ENCODE peak calls at places on chromosomes 1 and 21, in five cellular contexts. S, T, G, E and J are unnamed samples.

GRCh38 chr1:65431111-65431705 is 10.7 kb downstream of the LEPR start:
- ATAC-seq in T (no peak), E (no peak), S (no peak), G (peak; percentile 49), J (no peak)

GRCh38 chr1:52119722-52120121 is 22.2 kb upstream of the ZFYVE9 start:
- ATAC-seq in S (no peak), E (no peak), G (no peak), T (no peak), J (no peak)

GRCh38 chr1:33140153-33141149 is 41.4 kb downstream of the TRIM62 start:
- ATAC-seq in S (no peak), E (no peak), T (peak; percentile 47), G (peak; percentile 8), J (no peak)

GRCh38 chr1:55632906-55633305 is 417.7 kb upstream of the USP24 start:
- ATAC-seq in E (no peak), T (no peak), S (no peak), G (no peak), J (no peak)

GRCh38 chr1:154568165-154568815 is 712 bp downstream of the CHRNB2 start:
- ATAC-seq in G (no peak), S (no peak), T (peak; percentile 15), E (no peak), J (no peak)

GRCh38 chr1:200445213-200445612 is 35.4 kb upstream of the ZNF281 start:
- ATAC-seq in E (no peak), G (no peak), T (peak; percentile 82), S (peak; percentile 80), J (no peak)

GRCh38 chr1:62110198-62110817 is 84.3 kb upstream of the L1TD1 start:
- ATAC-seq in E (no peak), T (no peak), S (no peak), G (no peak), J (no peak)

GRCh38 chr1:183883629-183884028 is 78.7 kb downstream of the RGL1 start:
- ATAC-seq in T (no peak), S (no peak), G (no peak), E (no peak), J (no peak)

GRCh38 chr1:208917281-208917680 is 666.2 kb upstream of the CAMK1G start:
- ATAC-seq in E (no peak), S (no peak), G (no peak), T (no peak), J (no peak)

GRCh38 chr1:202578001-202578500 is 132.2 kb downstream of the SYT2 start:
- ATAC-seq in S (no peak), T (no peak), G (no peak), E (no peak), J (no peak)

GRCh38 chr1:66993076-66993475 is 60.9 kb downstream of the SLC35D1 start:
- ATAC-seq in S (no peak), E (no peak), T (no peak), G (no peak), J (no peak)

GRCh38 chr1:39453603-39454002 is 37.8 kb upstream of the BMP8A start:
- ATAC-seq in E (no peak), T (no peak), S (no peak), G (peak; percentile 33), J (no peak)

GRCh38 chr1:2592672-2593071 is 6.1 kb downstream of the PRXL2B start:
- ATAC-seq in S (no peak), E (no peak), T (no peak), G (no peak), J (no peak)

GRCh38 chr1:152902676-152903075 is 5.7 kb upstream of the IVL start:
- ATAC-seq in G (no peak), E (no peak), S (no peak), T (no peak), J (no peak)

GRCh38 chr1:10525208-10525607 is 50.5 kb downstream of the PEX14 start:
- ATAC-seq in G (no peak), T (no peak), S (peak; percentile 54), E (peak; percentile 96), J (no peak)

GRCh38 chr1:165011947-165012346 is 344.6 kb downstream of the LMX1A start:
- ATAC-seq in T (no peak), E (no peak), G (no peak), S (no peak), J (no peak)

GRCh38 chr1:21894034-21894881 is 42.9 kb downstream of the HSPG2 start:
- ATAC-seq in G (peak; percentile 3), T (no peak), E (no peak), S (no peak), J (peak; percentile 27)

GRCh38 chr21:14559144-14559543 is 13.0 kb upstream of the SAMSN1 start:
- ATAC-seq in S (no peak), E (no peak), G (no peak), T (no peak), J (peak; percentile 97)

GRCh38 chr1:9438431-9439073 is 100.7 kb upstream of the SLC25A33 start:
- ATAC-seq in G (peak; percentile 60), T (no peak), E (no peak), S (no peak), J (no peak)

GRCh38 chr1:215071078-215071477 is 11.5 kb upstream of the KCNK2 start:
- ATAC-seq in S (no peak), G (no peak), T (no peak), E (no peak), J (no peak)

GRCh38 chr1:15958788-15959187 is 17.1 kb downstream of the ZBTB17 start:
- ATAC-seq in G (peak; percentile 21), S (peak; percentile 11), E (no peak), T (no peak), J (no peak)